ENCODE peak calls at places on chromosomes 11 and 22, in four cellular contexts. Z is GM12878, F is HepG2, G is H1. S is an unnamed sample.
A peak's percentile ranks its signal among the peaks of the same experiment; 100 is the strongest.

GRCh38 chr11:125423247-125423849 is 72.7 kb downstream of the FEZ1 start:
- DNase-seq in Z (no peak), F (peak; percentile 7), G (no peak), S (no peak)

GRCh38 chr11:110356769-110357671 is 60.6 kb upstream of the RDX start:
- DNase-seq in Z (no peak), F (peak; percentile 84), G (no peak), S (no peak)

GRCh38 chr11:58592760-58593472 is 14.1 kb downstream of the ZFP91 start:
- DNase-seq in Z (no peak), F (no peak), G (no peak), S (no peak)

GRCh38 chr22:35872451-35872850 is 154.8 kb downstream of the APOL5 start:
- DNase-seq in Z (no peak), F (no peak), G (no peak), S (no peak)

GRCh38 chr11:114496915-114497314 is 57.6 kb downstream of the REXO2 start:
- DNase-seq in Z (no peak), F (no peak), G (no peak), S (no peak)

GRCh38 chr11:65310756-65311155 is 3.9 kb upstream of the CDC42EP2 start:
- DNase-seq in Z (no peak), F (no peak), G (no peak), S (no peak)

GRCh38 chr11:19368726-19369364 is 128.1 kb upstream of the E2F8 start:
- DNase-seq in Z (no peak), F (no peak), G (no peak), S (no peak)

GRCh38 chr11:78749243-78749730 is 174.6 kb upstream of the NARS2 start:
- DNase-seq in Z (no peak), F (no peak), G (no peak), S (no peak)

GRCh38 chr22:42803454-42803853 is 53.6 kb downstream of the ARFGAP3 start:
- DNase-seq in Z (no peak), F (no peak), G (no peak), S (no peak)

GRCh38 chr11:67311556-67312082 is 8.3 kb downstream of the SSH3 start:
- DNase-seq in Z (no peak), F (no peak), G (no peak), S (no peak)

GRCh38 chr11:44947114-44947513 is 3.6 kb downstream of the TP53I11 start:
- DNase-seq in Z (no peak), F (no peak), G (no peak), S (no peak)

GRCh38 chr11:129321076-129321475 is 54.6 kb upstream of the BARX2 start:
- DNase-seq in Z (no peak), F (peak; percentile 28), G (no peak), S (no peak)

GRCh38 chr11:71155846-71156245 is 96.5 kb downstream of the SHANK2 start:
- DNase-seq in Z (no peak), F (no peak), G (no peak), S (no peak)

GRCh38 chr11:5504403-5504891 is 5.3 kb downstream of the UBQLN3 start:
- DNase-seq in Z (no peak), F (no peak), G (no peak), S (no peak)

GRCh38 chr22:27323646-27324045 is 477.9 kb downstream of the MN1 start:
- DNase-seq in Z (no peak), F (no peak), G (no peak), S (no peak)

GRCh38 chr11:26297179-26297970 is 34.6 kb upstream of the ANO3 start:
- DNase-seq in Z (no peak), F (peak; percentile 58), G (no peak), S (peak; percentile 18)

GRCh38 chr11:131186629-131187075 is 183.8 kb upstream of the NTM start:
- DNase-seq in Z (peak; percentile 72), F (no peak), G (no peak), S (no peak)
- TF ChIP-seq ZNF274 in Z (no peak), F (no peak), G (no peak), S (no peak)

GRCh38 chr11:104390696-104391095 is 226.7 kb upstream of the PDGFD start:
- DNase-seq in Z (no peak), F (no peak), G (no peak), S (no peak)
- TF ChIP-seq SUZ12 in Z (no peak), F (no peak), G (no peak), S (no peak)

GRCh38 chr11:112718483-112718882 is 242.7 kb upstream of the NCAM1 start:
- DNase-seq in Z (no peak), F (no peak), G (no peak), S (no peak)

GRCh38 chr11:112719736-112720525 is 241.3 kb upstream of the NCAM1 start:
- DNase-seq in Z (no peak), F (no peak), G (no peak), S (no peak)

GRCh38 chr11:112715091-112715490 is 246.1 kb upstream of the NCAM1 start:
- DNase-seq in Z (no peak), F (no peak), G (no peak), S (no peak)
- TF ChIP-seq ZNF274 in Z (no peak), F (no peak), G (no peak), S (no peak)

GRCh38 chr11:64185323-64186204 is at the start of gene STIP1:
- DNase-seq in Z (peak; percentile 100), F (peak; percentile 100), G (peak; percentile 100), S (peak; percentile 100)

GRCh38 chr11:64183890-64184289 is 2.1 kb upstream of the STIP1 start:
- DNase-seq in Z (no peak), F (no peak), G (no peak), S (no peak)

GRCh38 chr11:64180871-64181270 is 5.1 kb upstream of the STIP1 start:
- DNase-seq in Z (no peak), F (no peak), G (no peak), S (no peak)

GRCh38 chr11:64181506-64182411 is 4.2 kb upstream of the STIP1 start:
- DNase-seq in Z (no peak), F (peak; percentile 82), G (peak; percentile 36), S (no peak)

GRCh38 chr11:64186205-64187165 is 514 bp downstream of the STIP1 start:
- DNase-seq in Z (no peak), F (no peak), G (no peak), S (no peak)
- TF ChIP-seq SUZ12 in Z (no peak), F (no peak), G (no peak), S (no peak)

DNA sequence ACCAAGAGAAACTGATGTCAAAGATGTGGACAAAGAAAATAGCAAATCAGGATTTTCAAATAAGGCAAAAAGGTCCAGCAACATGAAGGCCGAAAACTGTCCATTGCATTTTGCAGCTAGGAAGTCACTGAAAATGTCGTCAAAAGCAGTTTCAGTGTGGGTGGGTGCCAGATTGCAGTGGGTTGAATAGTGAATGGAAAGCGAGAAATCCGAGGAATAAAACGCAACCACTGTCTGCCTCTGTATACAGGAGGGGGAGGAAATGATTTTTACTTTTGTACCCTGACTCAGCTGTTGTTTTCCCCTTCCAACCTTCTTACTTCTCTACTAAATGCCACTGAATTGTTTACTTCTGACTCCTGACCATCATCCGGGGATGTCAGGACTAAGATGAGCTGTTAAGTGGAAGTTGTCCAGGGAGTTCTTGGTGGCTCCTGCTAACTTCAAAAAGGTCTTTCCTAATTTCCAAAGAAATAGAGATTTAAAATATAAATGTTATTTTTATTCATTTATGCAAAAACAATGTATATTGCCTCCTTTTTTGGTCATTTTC is 64.9 kb upstream of the BIRC3 start:
- DNase-seq in Z (no peak), F (no peak), G (no peak), S (no peak)
- TF ChIP-seq ZNF274 in Z (no peak), F (no peak), G (no peak), S (no peak)

DNA sequence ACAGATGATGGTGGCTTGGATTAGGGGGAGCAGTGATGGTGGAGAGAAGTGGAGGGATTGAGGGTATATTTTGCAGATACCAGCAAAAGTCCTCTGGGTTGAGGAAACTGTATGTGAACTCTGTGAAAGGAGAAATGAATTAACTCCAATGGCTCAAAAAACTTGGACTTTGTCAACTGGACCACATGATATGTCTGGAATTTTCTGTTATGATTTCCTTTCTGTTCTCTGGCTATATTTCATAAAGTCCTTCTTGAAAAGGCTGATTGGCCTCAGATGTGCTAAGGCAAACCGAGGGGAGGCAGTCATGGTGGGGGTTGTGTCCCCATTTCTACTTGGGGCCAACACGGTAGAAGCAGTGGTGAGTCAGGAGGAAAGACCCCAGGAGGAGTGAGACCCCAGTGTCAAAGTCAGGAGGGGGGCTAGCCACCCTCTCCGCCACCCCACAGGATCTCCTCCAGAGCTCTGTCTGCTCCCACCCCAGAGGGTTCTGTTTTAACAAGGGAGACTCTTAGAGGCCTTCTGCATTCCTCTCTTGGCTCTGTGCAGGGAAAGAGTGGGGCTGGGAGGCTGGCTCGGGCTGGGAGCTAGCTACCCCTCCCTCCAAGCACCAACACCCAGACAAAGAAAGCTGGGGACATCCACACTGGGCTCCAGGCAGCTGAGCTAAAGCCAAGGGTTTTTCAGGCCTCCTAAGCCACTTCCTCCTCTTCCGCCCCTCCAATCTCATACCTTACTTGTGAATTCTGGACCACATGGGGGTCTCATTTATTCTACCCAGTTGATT is 13.8 kb downstream of the CHRDL2 start:
- DNase-seq in Z (no peak), F (no peak), G (no peak), S (no peak)
- TF ChIP-seq SUZ12 in Z (no peak), F (no peak), G (no peak), S (no peak)

DNA sequence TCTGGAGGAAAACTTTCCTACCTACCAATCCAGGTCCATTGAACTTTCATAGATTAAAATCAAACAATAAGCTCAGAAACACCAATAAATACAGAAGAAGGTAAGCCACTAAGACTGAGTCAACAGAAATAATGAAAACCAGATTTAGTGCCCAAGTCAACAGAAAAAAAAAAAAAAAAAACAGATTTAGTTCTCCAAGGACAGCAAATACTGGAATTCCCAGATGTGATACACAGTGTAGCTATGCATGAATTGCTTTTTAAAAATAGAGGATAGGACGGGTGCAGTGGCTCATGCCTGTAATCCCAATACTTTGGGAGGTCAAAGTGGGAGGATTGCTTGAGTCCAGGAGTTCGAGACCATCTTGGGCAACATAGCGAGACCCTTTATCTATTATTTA is 15.7 kb downstream of the DMC1 start:
- DNase-seq in Z (no peak), F (no peak), G (no peak), S (no peak)
- TF ChIP-seq ZNF274 in Z (no peak), F (no peak), G (no peak), S (no peak)

S was measured in NT2/D1.